ENCODE peak calls at places on chromosomes 3 and 15, in five cellular contexts. B is T-cell; Q is stimulated activated naive B cell treated with anti-CD40 and anti-IgM and Interleukin-4, amounts not matched to agents 10 μg/mL and 1 μg/mL and 100 μg/mL, for 72 hours; J is NCI-H2081; T is endothelial cell. S is an unnamed sample.

GRCh38 chr3:122996038-122996580 is 31.5 kb downstream of the SEMA5B start:
- DNase-seq in B (no peak), Q (no peak), J (no peak), T (no peak), S (no peak)

GRCh38 chr15:80777137-80777536 is 2.0 kb upstream of the CEMIP start:
- DNase-seq in B (no peak), Q (no peak), J (peak), T (no peak), S (no peak)

GRCh38 chr15:48177383-48177874 is 666 bp downstream of the MYEF2 start:
- DNase-seq in B (peak), Q (peak), J (peak), T (no peak), S (no peak)

GRCh38 chr15:36335211-36335610 is 244.2 kb upstream of the CDIN1 start:
- DNase-seq in B (no peak), Q (no peak), J (no peak), T (no peak), S (no peak)

GRCh38 chr15:75455424-75455981 is 4.0 kb upstream of the SIN3A start:
- DNase-seq in B (peak), Q (peak), J (peak), T (peak), S (peak)

GRCh38 chr15:61916104-61916503 is 144.1 kb downstream of the VPS13C start:
- DNase-seq in B (no peak), Q (no peak), J (peak), T (no peak), S (no peak)

GRCh38 chr3:102078864-102079808 is 229.8 kb downstream of the NFKBIZ start:
- DNase-seq in B (no peak), Q (no peak), J (no peak), T (no peak), S (no peak)

GRCh38 chr3:126026277-126026751 is 57.3 kb downstream of the ROPN1B start:
- DNase-seq in B (no peak), Q (no peak), J (no peak), T (no peak), S (no peak)

GRCh38 chr15:38260077-38260476 is 7.4 kb downstream of the SPRED1 start:
- DNase-seq in B (no peak), Q (no peak), J (no peak), T (no peak), S (no peak)

GRCh38 chr3:32176989-32177701 is 61.3 kb upstream of the CMTM8 start:
- DNase-seq in B (peak), Q (peak), J (peak), T (peak), S (peak)

GRCh38 chr3:149386299-149386606 is 8.8 kb upstream of the TM4SF1 start:
- DNase-seq in B (no peak), Q (no peak), J (no peak), T (no peak), S (no peak)

GRCh38 chr3:38829404-38829803 is 13.4 kb upstream of the SCN10A start:
- DNase-seq in B (no peak), Q (no peak), J (no peak), T (no peak), S (no peak)

GRCh38 chr3:59606638-59607262 is 556.9 kb upstream of the CFAP20DC start:
- DNase-seq in B (no peak), Q (no peak), J (no peak), T (no peak), S (no peak)

GRCh38 chr3:126880898-126881297 is 102.0 kb upstream of the PLXNA1 start:
- DNase-seq in B (no peak), Q (no peak), J (no peak), T (no peak), S (no peak)

S was measured in effector CD4-positive, alpha-beta T cell.